ENCODE peak calls at places on chromosomes 4 and X, in four cellular contexts. One of them, this sample, is unnamed.

GRCh38 chrX:135707880-135708279 is 5.6 kb upstream of the CT45A1 start:
- DNase-seq in right atrium auricular region: no peak
- DNase-seq in Kasumi-1: peak
- DNase-seq in GM04503: no peak
- DNase-seq in this sample: no peak

GRCh38 chr4:7335363-7336066 is 99.2 kb downstream of the PSAPL1 start:
- DNase-seq in GM04503: no peak
- DNase-seq in right atrium auricular region: no peak
- DNase-seq in Kasumi-1: peak
- DNase-seq in this sample: no peak

GRCh38 chr4:58247792-58248191 is 1137.6 kb upstream of the IGFBP7 start:
- DNase-seq in GM04503: no peak
- DNase-seq in right atrium auricular region: no peak
- DNase-seq in Kasumi-1: no peak
- DNase-seq in this sample: no peak

GRCh38 chr4:125719987-125720386 is 405.2 kb downstream of the FAT4 start:
- DNase-seq in GM04503: no peak
- DNase-seq in Kasumi-1: no peak
- DNase-seq in right atrium auricular region: no peak
- DNase-seq in this sample: no peak

GRCh38 chr4:11469900-11470708 is 41.4 kb upstream of the HS3ST1 start:
- DNase-seq in right atrium auricular region: no peak
- DNase-seq in GM04503: no peak
- DNase-seq in Kasumi-1: no peak
- DNase-seq in this sample: no peak

GRCh38 chrX:20116575-20117240 is at the start of gene MAP7D2:
- DNase-seq in right atrium auricular region: no peak
- DNase-seq in GM04503: no peak
- DNase-seq in Kasumi-1: no peak
- DNase-seq in this sample: no peak

GRCh38 chr4:154329268-154329858 is 162.2 kb downstream of the DCHS2 start:
- DNase-seq in Kasumi-1: peak
- DNase-seq in right atrium auricular region: no peak
- DNase-seq in GM04503: no peak
- DNase-seq in this sample: no peak

GRCh38 chr4:113496698-113497097 is 264.8 kb downstream of the CAMK2D start:
- DNase-seq in right atrium auricular region: no peak
- DNase-seq in Kasumi-1: no peak
- DNase-seq in GM04503: no peak
- DNase-seq in this sample: no peak

GRCh38 chr4:86895692-86896488 is 3.7 kb upstream of the C4orf36 start:
- DNase-seq in GM04503: no peak
- DNase-seq in Kasumi-1: peak
- DNase-seq in right atrium auricular region: no peak
- DNase-seq in this sample: no peak

GRCh38 chr4:111398906-111399330 is 746.3 kb upstream of the FAM241A start:
- DNase-seq in Kasumi-1: no peak
- DNase-seq in GM04503: peak
- DNase-seq in right atrium auricular region: no peak
- DNase-seq in this sample: no peak

GRCh38 chr4:40672528-40673522 is 43.2 kb upstream of the RBM47 start:
- DNase-seq in right atrium auricular region: no peak
- DNase-seq in GM04503: peak
- DNase-seq in Kasumi-1: peak
- DNase-seq in this sample: peak

GRCh38 chr4:101037938-101038413 is 309.4 kb downstream of the PPP3CA start:
- DNase-seq in GM04503: peak
- DNase-seq in right atrium auricular region: no peak
- DNase-seq in Kasumi-1: peak
- DNase-seq in this sample: peak

GRCh38 chr4:88522702-88523324 is 763 bp downstream of the PYURF start:
- DNase-seq in GM04503: no peak
- DNase-seq in Kasumi-1: peak
- DNase-seq in right atrium auricular region: no peak
- DNase-seq in this sample: no peak

GRCh38 chrX:110258552-110258951 is 59.3 kb downstream of the AMMECR1 start:
- DNase-seq in Kasumi-1: no peak
- DNase-seq in right atrium auricular region: no peak
- DNase-seq in GM04503: no peak
- DNase-seq in this sample: no peak

GRCh38 chr4:76526585-76526990 is 91.6 kb downstream of the SHROOM3 start:
- DNase-seq in GM04503: no peak
- DNase-seq in Kasumi-1: no peak
- DNase-seq in right atrium auricular region: no peak
- DNase-seq in this sample: no peak

GRCh38 chr4:3041192-3042142 is 32.9 kb downstream of the HTT-AS start:
- DNase-seq in right atrium auricular region: peak
- DNase-seq in Kasumi-1: peak
- DNase-seq in GM04503: peak
- DNase-seq in this sample: no peak

GRCh38 chr4:8274772-8275241 is 5.3 kb downstream of the HTRA3 start:
- DNase-seq in GM04503: peak
- DNase-seq in Kasumi-1: no peak
- DNase-seq in right atrium auricular region: peak
- DNase-seq in this sample: no peak

GRCh38 chr4:147447820-147448219 is 33.1 kb upstream of the EDNRA start:
- DNase-seq in Kasumi-1: no peak
- DNase-seq in GM04503: no peak
- DNase-seq in right atrium auricular region: no peak
- DNase-seq in this sample: no peak

GRCh38 chr4:37317104-37317643 is 72.6 kb downstream of the NWD2 start:
- DNase-seq in Kasumi-1: no peak
- DNase-seq in GM04503: no peak
- DNase-seq in right atrium auricular region: no peak
- DNase-seq in this sample: no peak

GRCh38 chrX:153763298-153763932 is 634 bp upstream of the PLXNB3 start:
- DNase-seq in right atrium auricular region: no peak
- DNase-seq in Kasumi-1: no peak
- DNase-seq in GM04503: no peak
- DNase-seq in this sample: no peak

GRCh38 chr4:15659768-15660394 is 4.7 kb upstream of the FBXL5 start:
- DNase-seq in Kasumi-1: peak
- DNase-seq in GM04503: no peak
- DNase-seq in right atrium auricular region: no peak
- DNase-seq in this sample: no peak

GRCh38 chrX:47620303-47620685 is 637 bp upstream of the SYN1 start:
- DNase-seq in right atrium auricular region: no peak
- DNase-seq in GM04503: no peak
- DNase-seq in Kasumi-1: no peak
- DNase-seq in this sample: no peak